ENCODE peak calls at places on chromosome 17, in six cellular contexts. I is A549, A is HepG2, M is K562, U is endothelial cell of umbilical vein, P is GM12878. F is an unnamed sample.

GRCh38 chr17:39236383-39236927 is 10.7 kb upstream of the STAC2 start:
- DNase-seq in I (no peak), A (no peak), M (peak), U (no peak), P (no peak), F (no peak)

GRCh38 chr17:20262116-20262977 is 205.0 kb downstream of the LGALS9B start:
- DNase-seq in I (no peak), A (no peak), M (no peak), U (peak), P (no peak), F (no peak)

GRCh38 chr17:62017912-62018311 is 47.2 kb downstream of the MED13 start:
- DNase-seq in I (no peak), A (no peak), M (no peak), U (peak), P (no peak), F (no peak)

GRCh38 chr17:1744551-1745512 is 2.2 kb downstream of the SERPINF2 start:
- DNase-seq in I (no peak), A (no peak), M (no peak), U (no peak), P (no peak), F (no peak)

GRCh38 chr17:40025991-40026815 is 11.0 kb downstream of the CSF3 start:
- DNase-seq in I (no peak), A (no peak), M (no peak), U (peak), P (no peak), F (no peak)

GRCh38 chr17:64778367-64779290 is 116.5 kb upstream of the SMURF2 start:
- DNase-seq in I (no peak), A (no peak), M (no peak), U (no peak), P (no peak), F (no peak)

GRCh38 chr17:14318109-14318905 is 17.4 kb downstream of the HS3ST3B1 start:
- DNase-seq in I (no peak), A (no peak), M (no peak), U (no peak), P (no peak), F (no peak)

GRCh38 chr17:5541610-5542202 is 42.6 kb downstream of the NLRP1 start:
- DNase-seq in I (no peak), A (no peak), M (no peak), U (no peak), P (no peak), F (no peak)

GRCh38 chr17:75270218-75270965 is 639 bp downstream of the MIF4GD start:
- DNase-seq in I (peak), A (peak), M (peak), U (peak), P (no peak), F (peak)

GRCh38 chr17:17151055-17151454 is 55.1 kb downstream of the PLD6 start:
- DNase-seq in I (peak), A (no peak), M (no peak), U (peak), P (no peak), F (no peak)

GRCh38 chr17:1312261-1312870 is 32.9 kb downstream of the TRARG1 start:
- DNase-seq in I (no peak), A (peak), M (peak), U (no peak), P (no peak), F (peak)

GRCh38 chr17:17951524-17951923 is 20.7 kb downstream of the TOM1L2 start:
- DNase-seq in I (no peak), A (no peak), M (no peak), U (no peak), P (no peak), F (no peak)

GRCh38 chr17:16987830-16988601 is 16.1 kb upstream of the TNFRSF13B start:
- DNase-seq in I (peak), A (no peak), M (peak), U (no peak), P (peak), F (peak)

GRCh38 chr17:69511244-69511643 is 96.7 kb downstream of the MAP2K6 start:
- DNase-seq in I (no peak), A (no peak), M (no peak), U (no peak), P (no peak), F (no peak)

GRCh38 chr17:67460097-67460496 is 83.0 kb downstream of the PITPNC1 start:
- DNase-seq in I (no peak), A (no peak), M (no peak), U (no peak), P (no peak), F (no peak)

GRCh38 chr17:61492759-61493526 is 40.7 kb downstream of the TBX4 start:
- DNase-seq in I (no peak), A (peak), M (no peak), U (no peak), P (no peak), F (no peak)

GRCh38 chr17:78918979-78919378 is 6.2 kb downstream of the TIMP2 start:
- DNase-seq in I (no peak), A (no peak), M (no peak), U (no peak), P (no peak), F (no peak)

GRCh38 chr17:48586355-48586924 is 3.6 kb downstream of the HOXB3 start:
- DNase-seq in I (no peak), A (no peak), M (no peak), U (peak), P (no peak), F (no peak)

GRCh38 chr17:310111-311010 is 42.2 kb downstream of the RPH3AL start:
- DNase-seq in I (no peak), A (no peak), M (no peak), U (no peak), P (no peak), F (no peak)

GRCh38 chr17:81236784-81237183 is 2.1 kb downstream of the TEPSIN start:
- DNase-seq in I (no peak), A (no peak), M (no peak), U (no peak), P (no peak), F (no peak)

GRCh38 chr17:18141210-18141803 is 32.8 kb downstream of the MYO15A start:
- DNase-seq in I (peak), A (peak), M (peak), U (peak), P (no peak), F (peak)

GRCh38 chr17:47220531-47220999 is 11.4 kb downstream of the MYL4 start:
- DNase-seq in I (no peak), A (no peak), M (no peak), U (no peak), P (no peak), F (no peak)

GRCh38 chr17:75524971-75525805 is at the start of gene LLGL2:
- DNase-seq in I (peak), A (peak), M (peak), U (peak), P (no peak), F (peak)

GRCh38 chr17:58507123-58507634 is 7.3 kb downstream of the MTMR4 start:
- DNase-seq in I (no peak), A (peak), M (no peak), U (no peak), P (no peak), F (peak)

GRCh38 chr17:48247603-48248002 is 140.0 kb downstream of the SNX11 start:
- DNase-seq in I (no peak), A (no peak), M (no peak), U (no peak), P (no peak), F (no peak)

DNA sequence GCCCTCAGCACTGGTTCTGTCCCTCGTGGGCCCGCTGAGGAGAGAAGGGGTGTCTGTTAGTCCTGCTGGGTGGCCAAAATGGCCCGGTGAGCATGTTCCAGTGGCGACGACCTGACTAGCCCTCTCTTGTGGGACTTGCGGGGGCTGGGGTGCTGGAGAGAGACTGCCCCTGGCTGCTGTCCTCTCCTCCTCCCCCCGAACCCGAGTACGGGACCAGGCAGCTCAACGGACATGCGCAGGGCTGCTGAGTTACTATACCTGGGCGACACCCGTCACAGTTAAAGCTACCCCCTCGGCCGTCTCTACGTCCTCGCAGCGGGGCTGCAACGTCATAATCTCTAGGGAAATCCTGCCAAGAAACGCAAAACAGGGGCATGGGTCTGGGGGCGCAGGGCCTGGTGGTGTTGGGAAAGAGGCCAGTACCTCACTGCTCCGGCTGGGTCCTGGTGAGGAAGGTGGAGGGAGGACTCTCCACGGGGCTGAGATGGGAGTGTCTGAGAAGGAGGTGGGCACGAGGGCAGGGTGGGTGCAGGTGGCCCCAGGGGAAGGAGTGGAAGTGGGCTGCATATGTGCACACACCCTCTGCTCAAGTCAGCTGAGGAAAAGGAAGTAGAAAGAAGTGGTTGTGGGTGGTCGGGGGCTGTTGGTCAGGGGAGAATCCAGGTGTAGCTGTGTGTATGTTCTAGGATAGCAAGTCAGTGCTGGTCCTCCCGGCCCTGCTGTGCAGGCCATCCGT is 13.4 kb downstream of the FLOT2 start:
- DNase-seq in I (no peak), A (no peak), M (no peak), U (no peak), P (no peak), F (no peak)
- TF ChIP-seq MYC in I (no peak), A (no peak), M (no peak), U (no peak), P (no peak), F (no peak)

DNA sequence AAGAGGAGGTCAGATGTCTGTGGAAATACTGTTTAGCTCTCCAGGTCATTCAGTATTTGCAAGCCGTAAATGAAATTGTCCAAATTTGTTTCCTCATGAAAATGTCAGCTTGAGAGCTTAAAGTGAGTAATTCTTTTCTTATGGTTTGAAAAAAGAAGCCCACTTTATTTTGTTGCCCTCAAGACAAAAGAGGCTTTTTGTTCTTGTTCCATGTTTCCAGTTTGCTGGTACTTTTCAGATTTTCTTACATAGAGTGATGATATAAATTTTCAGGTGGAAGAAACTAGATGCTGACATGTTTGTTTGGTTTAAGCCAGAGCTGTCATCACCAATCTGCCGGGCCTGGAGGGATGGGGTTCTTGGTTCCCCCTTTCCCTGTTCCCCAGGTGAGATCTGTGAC is 189.1 kb downstream of the MAP2K4 start:
- DNase-seq in I (no peak), A (no peak), M (no peak), U (no peak), P (no peak), F (no peak)
- TF ChIP-seq MYC in I (no peak), A (no peak), M (no peak), U (no peak), P (no peak), F (no peak)

DNA sequence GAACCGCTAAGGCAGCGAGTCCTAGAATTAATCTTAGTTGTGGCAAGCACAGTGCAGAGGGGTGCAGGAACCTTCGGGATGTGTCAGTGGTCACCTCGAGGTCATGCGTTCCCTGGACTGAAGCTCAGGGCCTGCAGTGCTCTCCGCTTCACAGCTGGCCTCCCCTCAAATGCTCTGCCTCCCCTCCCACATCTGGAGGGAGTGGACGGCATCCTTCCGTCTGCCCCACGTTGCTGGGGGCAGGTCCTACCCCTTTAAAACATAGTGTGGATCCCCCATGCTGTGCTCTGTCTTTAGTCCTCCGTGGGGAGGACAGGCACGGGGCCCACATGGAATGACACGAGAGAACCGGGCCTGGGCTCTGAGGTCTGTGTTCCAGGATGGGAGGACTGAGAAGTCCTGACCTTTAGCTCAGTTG is 99.5 kb upstream of the CDC42EP4 start:
- DNase-seq in I (no peak), A (no peak), M (no peak), U (no peak), P (no peak), F (no peak)
- TF ChIP-seq MYC in I (no peak), A (no peak), M (no peak), U (no peak), P (no peak), F (no peak)

DNA sequence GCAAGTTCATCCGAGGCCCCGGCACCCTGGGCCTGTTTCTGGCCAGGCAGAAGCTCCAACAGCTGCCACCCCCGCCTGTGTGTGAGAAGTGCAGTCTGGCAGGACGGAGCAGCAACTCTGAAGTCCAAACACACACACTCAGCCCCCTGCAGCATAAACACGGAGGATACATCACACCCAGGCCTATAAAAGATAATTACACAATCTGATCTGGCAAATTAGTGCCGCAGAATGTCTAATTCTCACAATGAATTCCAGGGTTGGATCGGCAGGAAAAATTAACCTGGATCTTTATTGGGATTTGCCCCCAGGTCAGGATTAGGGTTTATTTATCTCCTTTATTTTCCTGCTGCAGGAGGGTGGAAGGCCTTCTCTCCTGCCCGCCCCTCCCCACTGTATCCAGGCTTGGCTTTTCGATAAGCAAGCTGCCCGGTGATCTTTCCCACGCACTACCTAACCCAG is 311.4 kb downstream of the SOX9 start:
- DNase-seq in I (no peak), A (no peak), M (no peak), U (no peak), P (no peak), F (no peak)
- TF ChIP-seq MYC in I (no peak), A (no peak), M (no peak), U (no peak), P (no peak), F (no peak)

GRCh38 chr17:4201231-4201630 is 58.2 kb downstream of the CYB5D2 start:
- DNase-seq in I (no peak), A (no peak), M (no peak), U (no peak), P (no peak), F (no peak)

GRCh38 chr17:4195306-4195705 is 52.3 kb downstream of the CYB5D2 start:
- DNase-seq in I (no peak), A (no peak), M (no peak), U (no peak), P (no peak), F (no peak)

GRCh38 chr17:4198995-4199394 is 56.0 kb downstream of the CYB5D2 start:
- DNase-seq in I (no peak), A (no peak), M (no peak), U (no peak), P (no peak), F (no peak)

GRCh38 chr17:4204190-4204589 is 59.6 kb downstream of the ANKFY1 start:
- DNase-seq in I (no peak), A (no peak), M (no peak), U (no peak), P (no peak), F (no peak)

DNA sequence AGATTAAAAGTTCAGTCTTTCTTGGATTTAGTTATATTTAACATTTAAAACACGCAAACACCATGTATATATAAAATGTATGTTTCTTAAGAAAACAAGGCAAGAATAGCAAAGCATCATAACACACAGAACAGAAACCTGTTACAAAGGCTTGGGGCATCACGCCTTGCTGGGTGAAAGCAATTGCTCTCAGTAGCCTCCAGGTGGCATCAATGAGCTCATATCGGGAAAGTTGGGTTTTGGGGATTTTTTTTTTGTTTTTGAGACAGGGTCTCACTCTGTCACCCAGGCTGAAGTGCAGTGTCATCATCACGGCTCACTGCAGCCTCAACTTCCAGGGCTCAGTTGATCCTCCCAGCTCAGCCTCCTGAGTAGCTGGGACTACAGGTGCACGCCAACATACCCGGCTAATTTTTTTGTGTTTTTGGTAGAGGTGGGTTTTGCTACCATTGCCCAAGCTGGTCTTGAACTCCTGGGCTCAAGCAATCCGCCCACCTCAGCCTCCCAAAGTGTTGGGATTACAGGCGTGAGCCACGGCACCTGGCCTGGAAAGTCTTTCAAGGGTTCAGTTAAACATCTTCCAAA is 56.9 kb downstream of the CYB5D2 start:
- DNase-seq in I (peak), A (peak), M (peak), U (peak), P (no peak), F (peak)
- TF ChIP-seq MYC in I (no peak), A (no peak), M (no peak), U (no peak), P (no peak), F (no peak)

GRCh38 chr17:32943647-32944191 is 15.8 kb downstream of the TMEM98 start:
- DNase-seq in I (no peak), A (peak), M (no peak), U (no peak), P (no peak), F (no peak)
- TF ChIP-seq MYC in I (no peak), A (no peak), M (no peak), U (no peak), P (no peak), F (no peak)

DNA sequence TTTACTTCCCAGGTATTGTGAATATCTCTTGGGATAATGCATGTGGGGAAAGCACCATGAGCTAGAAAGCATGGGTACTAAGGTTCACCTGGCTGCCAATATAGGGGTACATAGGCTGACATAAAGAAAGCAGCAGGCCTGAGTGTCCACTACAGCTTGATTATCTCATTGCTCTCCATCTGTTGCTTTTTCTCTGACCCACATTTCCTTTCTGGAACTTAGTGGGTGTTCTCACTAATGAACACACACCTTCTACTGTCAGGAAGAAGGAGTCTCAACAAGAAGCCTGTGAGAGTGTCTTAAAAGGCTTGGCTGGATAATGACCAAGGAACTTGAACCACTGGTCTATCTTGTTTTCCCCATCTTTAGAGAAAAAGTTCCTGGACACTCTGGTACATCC is 62.5 kb downstream of the CA10 start:
- DNase-seq in I (no peak), A (no peak), M (no peak), U (no peak), P (no peak), F (no peak)
- TF ChIP-seq MYC in I (no peak), A (no peak), M (no peak), U (no peak), P (no peak), F (no peak)

F was measured in NB4.